ENCODE peak calls at places on chromosomes 16 and 17, in nine cellular contexts. N is H7; I is hypothalamus; K is NCI-H524; S is M059J; Z is CD8-positive, alpha-beta T cell; V is non-pigmented ciliary epithelial cell; F is Right ventricle myocardium superior; T is ovary. M is an unnamed sample.

GRCh38 chr16:72241930-72242329 is 70.0 kb upstream of the PMFBP1 start:
- DNase-seq in T (peak; percentile 40), V (peak; percentile 19), F (no peak), Z (no peak), K (peak; percentile 44), N (peak; percentile 19), I (peak; percentile 5), S (peak; percentile 52), M (no peak)

GRCh38 chr16:66275795-66276428 is 90.6 kb upstream of the CDH5 start:
- DNase-seq in S (peak; percentile 58), T (no peak), V (no peak), F (no peak), N (peak; percentile 80), I (no peak), Z (no peak), K (peak; percentile 53), M (no peak)

GRCh38 chr16:56450275-56450889 is 750 bp downstream of the NUDT21 start:
- DNase-seq in N (peak; percentile 50), K (no peak), S (peak; percentile 13), Z (no peak), T (no peak), I (no peak), F (no peak), V (no peak), M (no peak)

GRCh38 chr16:31707743-31708335 is 165.8 kb upstream of the ZNF267 start:
- DNase-seq in Z (no peak), F (no peak), N (peak; percentile 34), S (no peak), K (no peak), V (no peak), T (no peak), I (no peak), M (no peak)

GRCh38 chr16:87681990-87682570 is 79.8 kb downstream of the JPH3 start:
- DNase-seq in I (no peak), N (peak; percentile 94), K (no peak), S (peak; percentile 58), T (no peak), Z (no peak), V (peak; percentile 36), F (no peak), M (no peak)

GRCh38 chr17:29933379-29933778 is 3.4 kb upstream of the SSH2 start:
- DNase-seq in F (no peak), S (peak; percentile 49), K (peak; percentile 31), T (no peak), I (no peak), Z (no peak), N (peak; percentile 29), V (no peak), M (no peak)

GRCh38 chr16:29808219-29808900 is 2.0 kb downstream of the MAZ start:
- DNase-seq in K (no peak), I (no peak), N (no peak), Z (no peak), F (no peak), T (peak; percentile 61), V (no peak), S (no peak), M (no peak)

GRCh38 chr17:509316-509715 is 156.7 kb upstream of the RPH3AL start:
- DNase-seq in I (no peak), N (no peak), Z (no peak), T (no peak), F (no peak), V (no peak), S (no peak), K (no peak), M (no peak)

GRCh38 chr16:82695806-82696205 is 69.0 kb downstream of the CDH13 start:
- DNase-seq in N (no peak), F (no peak), K (no peak), S (no peak), V (no peak), Z (no peak), I (no peak), T (no peak), M (no peak)

GRCh38 chr17:5912927-5913565 is 157.1 kb upstream of the WSCD1 start:
- DNase-seq in K (no peak), F (no peak), N (no peak), I (no peak), S (no peak), T (no peak), Z (no peak), V (no peak), M (no peak)

GRCh38 chr17:80639658-80640057 is 95.0 kb downstream of the RPTOR start:
- DNase-seq in I (no peak), F (no peak), Z (no peak), N (no peak), K (no peak), V (no peak), S (no peak), T (no peak), M (no peak)

M was measured in SIG-M5.